ENCODE peak calls at places on chromosomes 4 and X, in five cellular contexts. Z, L, S, U and Q are unnamed samples.

GRCh38 chrX:87517571-87518141 is at the start of gene KLHL4:
- DNase-seq in Z (peak), L (no peak), S (no peak), U (no peak), Q (peak)

GRCh38 chrX:147602297-147602696 is 309.4 kb upstream of the FMR1 start:
- DNase-seq in Z (no peak), L (no peak), S (no peak), U (no peak), Q (no peak)

GRCh38 chrX:155632424-155633100 is 19.8 kb upstream of the TMLHE start:
- DNase-seq in Z (peak), L (peak), S (peak), U (no peak), Q (no peak)

GRCh38 chrX:136589966-136590365 is 58.0 kb downstream of the VGLL1 start:
- DNase-seq in Z (no peak), L (peak), S (peak), U (no peak), Q (peak)

GRCh38 chr4:74158561-74159396 is 861 bp downstream of the MTHFD2L start:
- DNase-seq in Z (peak), L (peak), S (no peak), U (no peak), Q (peak)

GRCh38 chr4:786861-787300 is 39.0 kb downstream of the CPLX1 start:
- DNase-seq in Z (no peak), L (no peak), S (no peak), U (no peak), Q (no peak)

GRCh38 chr4:134780244-134780643 is 578.7 kb upstream of the PABPC4L start:
- DNase-seq in Z (no peak), L (no peak), S (no peak), U (no peak), Q (no peak)

GRCh38 chrX:154375156-154375504 is 696 bp upstream of the FLNA start:
- DNase-seq in Z (no peak), L (no peak), S (no peak), U (no peak), Q (no peak)

GRCh38 chr4:145540235-145540634 is 58.6 kb downstream of the SMAD1 start:
- DNase-seq in Z (peak), L (no peak), S (no peak), U (peak), Q (peak)

GRCh38 chr4:108117473-108118182 is 51.1 kb downstream of the LEF1 start:
- DNase-seq in Z (no peak), L (no peak), S (no peak), U (no peak), Q (no peak)

GRCh38 chrX:31440546-31440945 is 368.7 kb upstream of the FTHL17 start:
- DNase-seq in Z (no peak), L (no peak), S (no peak), U (no peak), Q (no peak)

GRCh38 chrX:10952619-10953018 is 158.5 kb upstream of the HCCS start:
- DNase-seq in Z (peak), L (no peak), S (no peak), U (no peak), Q (peak)

GRCh38 chrX:75301060-75301459 is 27.2 kb downstream of the UPRT start:
- DNase-seq in Z (peak), L (no peak), S (no peak), U (no peak), Q (no peak)

GRCh38 chr4:40749717-40750460 is at the start of gene NSUN7:
- DNase-seq in Z (no peak), L (peak), S (no peak), U (no peak), Q (no peak)

GRCh38 chr4:93983133-93983532 is 154.6 kb downstream of the ATOH1 start:
- DNase-seq in Z (no peak), L (no peak), S (no peak), U (no peak), Q (no peak)

GRCh38 chr4:2745981-2746806 is 9.9 kb downstream of the TNIP2 start:
- DNase-seq in Z (peak), L (peak), S (peak), U (no peak), Q (peak)

GRCh38 chrX:71911731-71912050 is 1.0 kb downstream of the NHSL2 start:
- DNase-seq in Z (no peak), L (peak), S (no peak), U (no peak), Q (no peak)

GRCh38 chrX:17415242-17415815 is 40.3 kb downstream of the NHS start:
- DNase-seq in Z (no peak), L (no peak), S (peak), U (no peak), Q (no peak)

GRCh38 chrX:74286950-74287349 is 17.0 kb upstream of the ZCCHC13 start:
- DNase-seq in Z (peak), L (peak), S (peak), U (peak), Q (peak)